ENCODE peak calls at places on chromosomes 2 and 18, in six cellular contexts. G, Q, E, T, U and A are unnamed samples.

GRCh38 chr2:179613701-179614100 is 247.7 kb downstream of the ZNF385B start:
- DNase-seq in E (no peak), T (no peak), U (peak), G (no peak), Q (no peak), A (no peak)

GRCh38 chr2:48747319-48747718 is 8.2 kb downstream of the LHCGR start:
- DNase-seq in U (no peak), E (no peak), Q (no peak), G (no peak), T (no peak), A (no peak)

GRCh38 chr18:44552706-44553105 is 128.0 kb upstream of the SETBP1 start:
- DNase-seq in U (no peak), Q (no peak), E (no peak), T (no peak), G (no peak), A (no peak)

GRCh38 chr2:96359310-96359709 is 23.7 kb downstream of the NCAPH start:
- DNase-seq in Q (no peak), E (peak), T (no peak), G (peak), U (no peak), A (peak)

GRCh38 chr2:206477296-206477695 is 34.0 kb downstream of the ADAM23 start:
- DNase-seq in E (no peak), U (peak), Q (no peak), G (no peak), T (peak), A (no peak)

GRCh38 chr18:77472486-77472885 is 222.8 kb downstream of the GALR1 start:
- DNase-seq in E (no peak), T (no peak), G (no peak), U (no peak), Q (no peak), A (no peak)

GRCh38 chr2:148375214-148375613 is 269.3 kb upstream of the EPC2 start:
- DNase-seq in G (no peak), T (peak), U (no peak), E (no peak), Q (no peak), A (no peak)

GRCh38 chr2:188659656-188660406 is 314.3 kb upstream of the COL3A1 start:
- DNase-seq in U (peak), E (no peak), Q (no peak), G (peak), T (no peak), A (peak)

GRCh38 chr18:24398515-24398914 is 891 bp upstream of the OSBPL1A start:
- DNase-seq in U (peak), E (no peak), T (peak), Q (no peak), G (no peak), A (no peak)